ENCODE peak calls at places on chromosomes 1 and 21, in seven cellular contexts. One of them, this sample, is unnamed.

GRCh38 chr1:48917070-48917454 is 140.4 kb upstream of the BEND5 start:
- DNase-seq in lower leg skin: no peak
- DNase-seq in WERI-Rb-1: no peak
- DNase-seq in endodermal cell: no peak
- DNase-seq in stomach: no peak
- DNase-seq in transverse colon: no peak
- DNase-seq in breast epithelium: no peak
- DNase-seq in this sample: no peak

GRCh38 chr1:229585338-229585737 is 26.8 kb upstream of the ABCB10 start:
- DNase-seq in WERI-Rb-1: no peak
- DNase-seq in breast epithelium: no peak
- DNase-seq in transverse colon: no peak
- DNase-seq in endodermal cell: no peak
- DNase-seq in lower leg skin: no peak
- DNase-seq in stomach: no peak
- DNase-seq in this sample: no peak

GRCh38 chr21:41321211-41321907 is 4.8 kb downstream of the FAM3B start:
- DNase-seq in lower leg skin: no peak
- DNase-seq in breast epithelium: no peak
- DNase-seq in stomach: no peak
- DNase-seq in WERI-Rb-1: no peak
- DNase-seq in endodermal cell: no peak
- DNase-seq in transverse colon: no peak
- DNase-seq in this sample: no peak

GRCh38 chr21:40178726-40179125 is 311.5 kb downstream of the PCP4 start:
- DNase-seq in WERI-Rb-1: no peak
- DNase-seq in breast epithelium: no peak
- DNase-seq in lower leg skin: no peak
- DNase-seq in endodermal cell: no peak
- DNase-seq in stomach: no peak
- DNase-seq in transverse colon: no peak
- DNase-seq in this sample: no peak

GRCh38 chr1:81921851-81922462 is 121.2 kb downstream of the ADGRL2 start:
- DNase-seq in transverse colon: no peak
- DNase-seq in stomach: no peak
- DNase-seq in lower leg skin: no peak
- DNase-seq in endodermal cell: no peak
- DNase-seq in breast epithelium: no peak
- DNase-seq in WERI-Rb-1: no peak
- DNase-seq in this sample: no peak

GRCh38 chr1:229381234-229381633 is 38.4 kb upstream of the CCSAP start:
- DNase-seq in stomach: no peak
- DNase-seq in WERI-Rb-1: peak
- DNase-seq in transverse colon: no peak
- DNase-seq in breast epithelium: no peak
- DNase-seq in lower leg skin: no peak
- DNase-seq in endodermal cell: peak
- DNase-seq in this sample: no peak

GRCh38 chr21:31803039-31804007 is 69.5 kb upstream of the HUNK start:
- DNase-seq in stomach: no peak
- DNase-seq in transverse colon: no peak
- DNase-seq in breast epithelium: no peak
- DNase-seq in endodermal cell: no peak
- DNase-seq in WERI-Rb-1: no peak
- DNase-seq in lower leg skin: no peak
- DNase-seq in this sample: no peak

GRCh38 chr1:219109424-219110018 is 64.2 kb upstream of the LYPLAL1 start:
- DNase-seq in breast epithelium: no peak
- DNase-seq in endodermal cell: no peak
- DNase-seq in WERI-Rb-1: no peak
- DNase-seq in transverse colon: no peak
- DNase-seq in lower leg skin: no peak
- DNase-seq in stomach: no peak
- DNase-seq in this sample: no peak

GRCh38 chr1:109243221-109243620 is 6.1 kb upstream of the CELSR2 start:
- DNase-seq in transverse colon: no peak
- DNase-seq in endodermal cell: no peak
- DNase-seq in WERI-Rb-1: no peak
- DNase-seq in breast epithelium: no peak
- DNase-seq in lower leg skin: no peak
- DNase-seq in stomach: no peak
- DNase-seq in this sample: no peak

GRCh38 chr1:174248041-174248440 is 88.7 kb downstream of the RABGAP1L start:
- DNase-seq in lower leg skin: no peak
- DNase-seq in stomach: no peak
- DNase-seq in transverse colon: no peak
- DNase-seq in WERI-Rb-1: no peak
- DNase-seq in breast epithelium: no peak
- DNase-seq in endodermal cell: no peak
- DNase-seq in this sample: no peak

GRCh38 chr1:119549719-119550141 is 42.7 kb downstream of the HSD3B1 start:
- DNase-seq in lower leg skin: peak
- DNase-seq in stomach: peak
- DNase-seq in transverse colon: peak
- DNase-seq in breast epithelium: no peak
- DNase-seq in endodermal cell: peak
- DNase-seq in WERI-Rb-1: peak
- DNase-seq in this sample: no peak

GRCh38 chr1:241532173-241532553 is at the start of gene KMO:
- DNase-seq in WERI-Rb-1: no peak
- DNase-seq in lower leg skin: no peak
- DNase-seq in transverse colon: no peak
- DNase-seq in breast epithelium: no peak
- DNase-seq in stomach: no peak
- DNase-seq in endodermal cell: no peak
- DNase-seq in this sample: no peak

GRCh38 chr1:153648000-153648643 is 10.4 kb upstream of the SNAPIN start:
- DNase-seq in breast epithelium: no peak
- DNase-seq in WERI-Rb-1: no peak
- DNase-seq in endodermal cell: no peak
- DNase-seq in stomach: no peak
- DNase-seq in transverse colon: no peak
- DNase-seq in lower leg skin: no peak
- DNase-seq in this sample: no peak

GRCh38 chr1:19505694-19506457 is 20.5 kb upstream of the CAPZB start:
- DNase-seq in stomach: no peak
- DNase-seq in lower leg skin: no peak
- DNase-seq in endodermal cell: no peak
- DNase-seq in WERI-Rb-1: no peak
- DNase-seq in breast epithelium: no peak
- DNase-seq in transverse colon: no peak
- DNase-seq in this sample: no peak

GRCh38 chr1:40185951-40186864 is 25.0 kb downstream of the RLF start:
- DNase-seq in WERI-Rb-1: no peak
- DNase-seq in stomach: no peak
- DNase-seq in transverse colon: peak
- DNase-seq in lower leg skin: no peak
- DNase-seq in breast epithelium: no peak
- DNase-seq in endodermal cell: no peak
- DNase-seq in this sample: no peak

GRCh38 chr1:40184193-40184592 is 23.0 kb downstream of the RLF start:
- DNase-seq in stomach: no peak
- DNase-seq in breast epithelium: no peak
- DNase-seq in transverse colon: no peak
- DNase-seq in WERI-Rb-1: no peak
- DNase-seq in endodermal cell: no peak
- DNase-seq in lower leg skin: no peak
- DNase-seq in this sample: no peak

GRCh38 chr1:40187399-40187798 is 26.2 kb downstream of the RLF start:
- DNase-seq in endodermal cell: no peak
- DNase-seq in stomach: no peak
- DNase-seq in breast epithelium: no peak
- DNase-seq in transverse colon: no peak
- DNase-seq in lower leg skin: no peak
- DNase-seq in WERI-Rb-1: no peak
- DNase-seq in this sample: no peak

GRCh38 chr1:40179496-40180089 is 18.4 kb downstream of the RLF start:
- DNase-seq in stomach: no peak
- DNase-seq in transverse colon: no peak
- DNase-seq in lower leg skin: no peak
- DNase-seq in breast epithelium: no peak
- DNase-seq in WERI-Rb-1: no peak
- DNase-seq in endodermal cell: no peak
- DNase-seq in this sample: no peak

DNA sequence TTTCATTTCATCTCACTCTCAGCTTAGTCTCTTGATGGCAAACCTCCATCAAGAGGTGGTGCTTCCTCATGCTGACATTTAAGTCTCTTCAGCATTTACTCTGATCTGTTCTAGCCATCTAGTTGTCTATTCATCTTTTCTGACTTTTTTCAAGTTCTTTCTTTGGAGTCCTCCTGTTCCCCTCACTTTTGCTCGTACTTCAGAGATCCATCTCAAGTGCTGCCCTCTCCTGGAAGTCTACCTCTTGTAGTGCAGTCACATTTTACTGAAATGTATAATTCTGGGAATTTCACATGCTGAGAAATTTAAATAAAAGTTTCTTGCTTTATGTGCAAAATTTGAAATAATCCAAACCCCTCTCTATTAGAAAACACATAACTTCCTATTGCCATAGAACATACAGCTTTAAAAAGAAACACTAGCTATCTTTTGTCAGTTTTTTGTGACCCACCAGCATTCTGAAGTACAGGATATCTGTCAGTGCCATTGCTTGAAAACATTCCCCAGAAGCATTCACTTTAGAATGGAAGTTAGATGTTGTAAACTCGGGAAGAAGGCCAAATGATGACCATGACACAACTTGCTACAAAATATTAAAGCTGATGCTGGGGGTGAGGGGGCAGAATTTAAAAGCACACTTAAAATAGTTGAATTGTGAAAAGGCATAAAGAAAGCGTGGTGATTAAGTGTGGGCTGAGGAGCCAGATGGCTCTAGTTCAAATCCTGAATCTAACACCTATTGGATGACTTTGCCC is 21.9 kb downstream of the RLF start:
- DNase-seq in WERI-Rb-1: peak
- DNase-seq in endodermal cell: peak
- DNase-seq in lower leg skin: no peak
- DNase-seq in breast epithelium: no peak
- DNase-seq in transverse colon: no peak
- DNase-seq in stomach: no peak
- DNase-seq in this sample: no peak
- TF ChIP-seq CTCF in WERI-Rb-1: no peak
- TF ChIP-seq CTCF in endodermal cell: peak
- TF ChIP-seq CTCF in lower leg skin: no peak
- TF ChIP-seq CTCF in breast epithelium: no peak
- TF ChIP-seq CTCF in transverse colon: no peak
- TF ChIP-seq CTCF in stomach: no peak
- TF ChIP-seq CTCF in this sample: no peak

GRCh38 chr1:164773146-164773545 is 214.2 kb downstream of the PBX1 start:
- DNase-seq in breast epithelium: no peak
- DNase-seq in stomach: no peak
- DNase-seq in endodermal cell: no peak
- DNase-seq in lower leg skin: no peak
- DNase-seq in WERI-Rb-1: no peak
- DNase-seq in transverse colon: no peak
- DNase-seq in this sample: no peak

GRCh38 chr1:164774819-164775654 is 216.1 kb downstream of the PBX1 start:
- DNase-seq in stomach: no peak
- DNase-seq in endodermal cell: peak
- DNase-seq in transverse colon: peak
- DNase-seq in breast epithelium: no peak
- DNase-seq in WERI-Rb-1: peak
- DNase-seq in lower leg skin: no peak
- DNase-seq in this sample: no peak

GRCh38 chr1:164772635-164773034 is 213.7 kb downstream of the PBX1 start:
- DNase-seq in WERI-Rb-1: no peak
- DNase-seq in breast epithelium: no peak
- DNase-seq in endodermal cell: peak
- DNase-seq in stomach: peak
- DNase-seq in lower leg skin: peak
- DNase-seq in transverse colon: peak
- DNase-seq in this sample: peak

GRCh38 chr1:164771568-164772350 is 212.8 kb downstream of the PBX1 start:
- DNase-seq in lower leg skin: no peak
- DNase-seq in WERI-Rb-1: no peak
- DNase-seq in endodermal cell: no peak
- DNase-seq in breast epithelium: no peak
- DNase-seq in transverse colon: no peak
- DNase-seq in stomach: no peak
- DNase-seq in this sample: no peak

DNA sequence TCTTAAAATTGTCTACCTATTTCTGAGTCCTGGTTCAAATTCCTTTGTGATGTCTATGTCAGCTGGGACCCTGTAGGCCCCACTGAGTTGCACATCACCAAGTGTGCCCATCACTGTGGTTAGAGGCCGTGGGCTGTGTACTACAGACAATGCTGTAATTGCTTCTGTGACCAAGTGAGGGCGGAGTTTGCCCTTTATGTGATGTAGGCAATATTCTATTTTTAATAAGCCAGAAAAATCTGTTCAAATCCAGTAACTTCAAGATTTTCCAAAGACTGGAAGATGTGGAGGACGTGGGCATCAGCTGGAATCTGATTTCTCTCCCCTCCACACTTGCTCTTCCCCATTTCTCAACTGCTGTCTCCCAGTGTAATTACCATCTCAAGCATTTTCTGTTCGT is 215.4 kb downstream of the PBX1 start:
- DNase-seq in endodermal cell: no peak
- DNase-seq in stomach: no peak
- DNase-seq in breast epithelium: no peak
- DNase-seq in lower leg skin: no peak
- DNase-seq in transverse colon: no peak
- DNase-seq in WERI-Rb-1: no peak
- DNase-seq in this sample: no peak
- TF ChIP-seq CTCF in endodermal cell: peak
- TF ChIP-seq CTCF in stomach: no peak
- TF ChIP-seq CTCF in breast epithelium: no peak
- TF ChIP-seq CTCF in lower leg skin: no peak
- TF ChIP-seq CTCF in transverse colon: peak
- TF ChIP-seq CTCF in WERI-Rb-1: no peak
- TF ChIP-seq CTCF in this sample: no peak

GRCh38 chr1:236753554-236753953 is 41.5 kb upstream of the MTR start:
- DNase-seq in WERI-Rb-1: peak
- DNase-seq in stomach: no peak
- DNase-seq in lower leg skin: no peak
- DNase-seq in breast epithelium: no peak
- DNase-seq in transverse colon: no peak
- DNase-seq in endodermal cell: peak
- DNase-seq in this sample: no peak
- TF ChIP-seq CTCF in WERI-Rb-1: peak
- TF ChIP-seq CTCF in stomach: no peak
- TF ChIP-seq CTCF in lower leg skin: no peak
- TF ChIP-seq CTCF in breast epithelium: no peak
- TF ChIP-seq CTCF in transverse colon: no peak
- TF ChIP-seq CTCF in endodermal cell: peak
- TF ChIP-seq CTCF in this sample: no peak

GRCh38 chr1:201053155-201053860 is 29.8 kb upstream of the KIF21B start:
- DNase-seq in lower leg skin: no peak
- DNase-seq in transverse colon: no peak
- DNase-seq in WERI-Rb-1: no peak
- DNase-seq in endodermal cell: peak
- DNase-seq in stomach: no peak
- DNase-seq in breast epithelium: no peak
- DNase-seq in this sample: no peak
- TF ChIP-seq CTCF in lower leg skin: no peak
- TF ChIP-seq CTCF in transverse colon: no peak
- TF ChIP-seq CTCF in WERI-Rb-1: peak
- TF ChIP-seq CTCF in endodermal cell: peak
- TF ChIP-seq CTCF in stomach: no peak
- TF ChIP-seq CTCF in breast epithelium: no peak
- TF ChIP-seq CTCF in this sample: no peak

This sample was measured in omental fat pad.